ENCODE peak calls at places on chromosomes 3 and 15, in ten cellular contexts. One of them, this sample, is unnamed.
A peak's percentile ranks its signal among the peaks of the same experiment; 100 is the strongest.

GRCh38 chr3:55128201-55128870 is 200.5 kb upstream of the LRTM1 start:
- DNase-seq in fibroblast of lung: peak; percentile 84
- DNase-seq in A549: no peak
- DNase-seq in suprapubic skin: no peak
- DNase-seq in cardiac muscle cell: no peak
- DNase-seq in OCI-LY7: no peak
- DNase-seq in body of pancreas: peak; percentile 6
- DNase-seq in HepG2: no peak
- DNase-seq in heart right ventricle: no peak
- DNase-seq in PC-3: no peak
- DNase-seq in this sample: no peak

GRCh38 chr3:11624161-11624560 is 19.6 kb downstream of the VGLL4 start:
- DNase-seq in fibroblast of lung: no peak
- DNase-seq in PC-3: peak; percentile 16
- DNase-seq in cardiac muscle cell: no peak
- DNase-seq in heart right ventricle: no peak
- DNase-seq in OCI-LY7: no peak
- DNase-seq in body of pancreas: no peak
- DNase-seq in suprapubic skin: no peak
- DNase-seq in A549: no peak
- DNase-seq in HepG2: no peak
- DNase-seq in this sample: no peak

GRCh38 chr3:120622870-120623718 is 27.0 kb downstream of the NDUFB4 start:
- DNase-seq in fibroblast of lung: peak; percentile 56
- DNase-seq in PC-3: peak; percentile 98
- DNase-seq in OCI-LY7: peak; percentile 55
- DNase-seq in suprapubic skin: no peak
- DNase-seq in body of pancreas: no peak
- DNase-seq in heart right ventricle: no peak
- DNase-seq in A549: peak; percentile 79
- DNase-seq in cardiac muscle cell: no peak
- DNase-seq in HepG2: peak; percentile 58
- DNase-seq in this sample: peak; percentile 16

GRCh38 chr3:116045251-116045770 is 400.0 kb downstream of the LSAMP start:
- DNase-seq in cardiac muscle cell: no peak
- DNase-seq in body of pancreas: no peak
- DNase-seq in OCI-LY7: no peak
- DNase-seq in PC-3: no peak
- DNase-seq in A549: no peak
- DNase-seq in suprapubic skin: no peak
- DNase-seq in HepG2: no peak
- DNase-seq in fibroblast of lung: no peak
- DNase-seq in heart right ventricle: no peak
- DNase-seq in this sample: no peak

GRCh38 chr3:126524429-126524988 is 554 bp downstream of the CHST13 start:
- DNase-seq in A549: no peak
- DNase-seq in suprapubic skin: no peak
- DNase-seq in cardiac muscle cell: no peak
- DNase-seq in body of pancreas: no peak
- DNase-seq in OCI-LY7: no peak
- DNase-seq in HepG2: peak; percentile 69
- DNase-seq in fibroblast of lung: no peak
- DNase-seq in PC-3: no peak
- DNase-seq in heart right ventricle: no peak
- DNase-seq in this sample: no peak

GRCh38 chr15:41438206-41438605 is 21.3 kb downstream of the RTF1 start:
- DNase-seq in suprapubic skin: no peak
- DNase-seq in cardiac muscle cell: no peak
- DNase-seq in A549: no peak
- DNase-seq in PC-3: no peak
- DNase-seq in HepG2: no peak
- DNase-seq in OCI-LY7: no peak
- DNase-seq in fibroblast of lung: peak; percentile 56
- DNase-seq in body of pancreas: no peak
- DNase-seq in heart right ventricle: no peak
- DNase-seq in this sample: no peak

GRCh38 chr3:128422762-128423524 is 43.7 kb downstream of the DNAJB8 start:
- DNase-seq in A549: no peak
- DNase-seq in HepG2: no peak
- DNase-seq in PC-3: no peak
- DNase-seq in body of pancreas: no peak
- DNase-seq in cardiac muscle cell: no peak
- DNase-seq in heart right ventricle: no peak
- DNase-seq in OCI-LY7: no peak
- DNase-seq in suprapubic skin: no peak
- DNase-seq in fibroblast of lung: no peak
- DNase-seq in this sample: no peak

GRCh38 chr3:136778865-136779264 is 26.7 kb upstream of the STAG1 start:
- DNase-seq in body of pancreas: no peak
- DNase-seq in cardiac muscle cell: no peak
- DNase-seq in suprapubic skin: no peak
- DNase-seq in heart right ventricle: no peak
- DNase-seq in A549: peak; percentile 35
- DNase-seq in HepG2: no peak
- DNase-seq in PC-3: no peak
- DNase-seq in OCI-LY7: no peak
- DNase-seq in fibroblast of lung: peak; percentile 81
- DNase-seq in this sample: no peak

GRCh38 chr15:67090297-67091072 is 25.1 kb downstream of the SMAD3 start:
- DNase-seq in A549: no peak
- DNase-seq in body of pancreas: peak; percentile 8
- DNase-seq in heart right ventricle: no peak
- DNase-seq in cardiac muscle cell: no peak
- DNase-seq in suprapubic skin: no peak
- DNase-seq in fibroblast of lung: no peak
- DNase-seq in HepG2: no peak
- DNase-seq in PC-3: no peak
- DNase-seq in OCI-LY7: no peak
- DNase-seq in this sample: no peak

GRCh38 chr3:43838009-43838758 is 147.4 kb downstream of the ABHD5 start:
- DNase-seq in A549: no peak
- DNase-seq in suprapubic skin: no peak
- DNase-seq in OCI-LY7: no peak
- DNase-seq in HepG2: no peak
- DNase-seq in PC-3: no peak
- DNase-seq in fibroblast of lung: no peak
- DNase-seq in heart right ventricle: no peak
- DNase-seq in body of pancreas: no peak
- DNase-seq in cardiac muscle cell: no peak
- DNase-seq in this sample: no peak

DNA sequence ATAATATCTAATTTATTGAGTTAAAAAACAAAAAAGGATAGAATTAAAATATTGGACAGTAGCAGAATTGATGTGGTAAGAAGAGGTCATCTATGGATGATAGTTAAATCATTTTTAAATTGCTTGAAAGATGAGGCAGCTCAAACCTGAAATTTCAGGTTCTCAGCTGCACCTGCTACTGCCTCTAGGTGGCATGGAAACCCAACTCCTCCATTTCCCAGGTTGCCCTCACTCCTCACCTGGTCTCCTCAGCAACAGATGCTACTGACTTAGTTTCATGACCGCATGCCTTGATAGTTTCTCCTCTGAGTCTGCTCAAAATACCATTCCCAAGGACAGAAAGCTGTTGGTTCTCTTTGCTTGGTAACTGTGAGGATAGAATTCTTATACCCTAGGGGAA is 148.1 kb downstream of the ABHD5 start:
- DNase-seq in PC-3: peak; percentile 41
- DNase-seq in heart right ventricle: no peak
- DNase-seq in HepG2: no peak
- DNase-seq in body of pancreas: no peak
- DNase-seq in suprapubic skin: no peak
- DNase-seq in A549: peak; percentile 10
- DNase-seq in fibroblast of lung: no peak
- DNase-seq in OCI-LY7: peak; percentile 18
- DNase-seq in cardiac muscle cell: no peak
- DNase-seq in this sample: no peak
- TF ChIP-seq CTCF in PC-3: peak; percentile 64
- TF ChIP-seq CTCF in heart right ventricle: no peak
- TF ChIP-seq CTCF in HepG2: peak; percentile 33
- TF ChIP-seq CTCF in body of pancreas: no peak
- TF ChIP-seq CTCF in suprapubic skin: no peak
- TF ChIP-seq CTCF in A549: no peak
- TF ChIP-seq CTCF in fibroblast of lung: no peak
- TF ChIP-seq CTCF in OCI-LY7: peak; percentile 71
- TF ChIP-seq CTCF in cardiac muscle cell: no peak
- TF ChIP-seq CTCF in this sample: peak; percentile 66

GRCh38 chr3:18343809-18344208 is 81.3 kb downstream of the SATB1 start:
- DNase-seq in suprapubic skin: no peak
- DNase-seq in PC-3: no peak
- DNase-seq in OCI-LY7: no peak
- DNase-seq in HepG2: no peak
- DNase-seq in A549: no peak
- DNase-seq in heart right ventricle: no peak
- DNase-seq in body of pancreas: no peak
- DNase-seq in fibroblast of lung: no peak
- DNase-seq in cardiac muscle cell: no peak
- DNase-seq in this sample: no peak
- H3K4me1 ChIP-seq in suprapubic skin: no peaks in the 10 kb centered on the region
- H3K4me1 ChIP-seq in PC-3: no peaks in the 10 kb centered on the region
- H3K4me1 ChIP-seq in OCI-LY7: peaks cover 13% of the 10 kb centered on the region
- H3K4me1 ChIP-seq in HepG2: no peaks in the 10 kb centered on the region
- H3K4me1 ChIP-seq in A549: no peaks in the 10 kb centered on the region
- H3K4me1 ChIP-seq in heart right ventricle: no peaks in the 10 kb centered on the region
- H3K4me1 ChIP-seq in body of pancreas: no peaks in the 10 kb centered on the region
- H3K4me1 ChIP-seq in fibroblast of lung: no peaks in the 10 kb centered on the region
- H3K4me1 ChIP-seq in cardiac muscle cell: peaks cover 26% of the 10 kb centered on the region
- H3K4me1 ChIP-seq in this sample: no peaks in the 10 kb centered on the region

GRCh38 chr3:356947-357346 is 160.4 kb downstream of the CHL1 start:
- DNase-seq in A549: no peak
- DNase-seq in cardiac muscle cell: no peak
- DNase-seq in HepG2: no peak
- DNase-seq in PC-3: peak; percentile 83
- DNase-seq in heart right ventricle: peak; percentile 12
- DNase-seq in OCI-LY7: no peak
- DNase-seq in fibroblast of lung: peak; percentile 39
- DNase-seq in body of pancreas: peak; percentile 21
- DNase-seq in suprapubic skin: no peak
- DNase-seq in this sample: no peak
- H3K27ac ChIP-seq in A549: no peak overlapping the region
- H3K27ac ChIP-seq in cardiac muscle cell: no peak overlapping the region
- H3K27ac ChIP-seq in HepG2: no peak overlapping the region
- H3K27ac ChIP-seq in PC-3: peak overlapping the region; percentile 46
- H3K27ac ChIP-seq in heart right ventricle: no peak overlapping the region
- H3K27ac ChIP-seq in OCI-LY7: no peak overlapping the region
- H3K27ac ChIP-seq in fibroblast of lung: no peak overlapping the region
- H3K27ac ChIP-seq in body of pancreas: no peak overlapping the region
- H3K27ac ChIP-seq in suprapubic skin: no peak overlapping the region
- H3K27ac ChIP-seq in this sample: no peak overlapping the region

GRCh38 chr3:71416868-71417267 is 166.7 kb downstream of the FOXP1 start:
- DNase-seq in heart right ventricle: no peak
- DNase-seq in HepG2: peak; percentile 34
- DNase-seq in fibroblast of lung: peak; percentile 19
- DNase-seq in body of pancreas: peak; percentile 13
- DNase-seq in cardiac muscle cell: peak; percentile 42
- DNase-seq in OCI-LY7: peak; percentile 83
- DNase-seq in A549: peak; percentile 42
- DNase-seq in PC-3: peak; percentile 35
- DNase-seq in suprapubic skin: no peak
- DNase-seq in this sample: no peak
- TF ChIP-seq CTCF in heart right ventricle: no peak
- TF ChIP-seq CTCF in HepG2: peak; percentile 21
- TF ChIP-seq CTCF in fibroblast of lung: no peak
- TF ChIP-seq CTCF in body of pancreas: no peak
- TF ChIP-seq CTCF in cardiac muscle cell: peak; percentile 7
- TF ChIP-seq CTCF in OCI-LY7: peak; percentile 73
- TF ChIP-seq CTCF in A549: no peak
- TF ChIP-seq CTCF in PC-3: peak; percentile 44
- TF ChIP-seq CTCF in suprapubic skin: no peak
- TF ChIP-seq CTCF in this sample: peak; percentile 22

DNA sequence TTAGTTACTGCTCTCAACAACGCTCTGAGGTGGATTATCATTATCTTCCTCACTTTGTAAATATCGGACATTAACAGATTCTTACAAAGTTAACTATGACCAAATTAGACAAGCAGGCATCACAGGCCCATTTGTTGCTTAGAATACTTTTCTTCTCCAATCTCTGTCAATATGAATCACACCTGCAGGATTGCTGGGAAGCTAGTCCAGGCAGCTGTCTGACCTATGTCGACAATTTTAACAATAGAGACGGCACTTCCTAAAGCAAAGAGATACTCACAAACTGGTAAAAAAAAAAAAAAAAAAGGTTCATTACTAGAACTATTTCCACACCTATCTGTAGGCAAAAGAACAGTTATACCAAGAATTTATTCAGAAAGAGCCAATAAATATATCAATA is 85.3 kb downstream of the DPH6 start:
- DNase-seq in cardiac muscle cell: no peak
- DNase-seq in HepG2: no peak
- DNase-seq in heart right ventricle: no peak
- DNase-seq in body of pancreas: no peak
- DNase-seq in fibroblast of lung: no peak
- DNase-seq in PC-3: no peak
- DNase-seq in OCI-LY7: no peak
- DNase-seq in suprapubic skin: no peak
- DNase-seq in A549: no peak
- DNase-seq in this sample: no peak
- H3K4me1 ChIP-seq in cardiac muscle cell: no peaks in the 10 kb centered on the region
- H3K4me1 ChIP-seq in HepG2: no peaks in the 10 kb centered on the region
- H3K4me1 ChIP-seq in heart right ventricle: no peaks in the 10 kb centered on the region
- H3K4me1 ChIP-seq in body of pancreas: no peaks in the 10 kb centered on the region
- H3K4me1 ChIP-seq in fibroblast of lung: no peaks in the 10 kb centered on the region
- H3K4me1 ChIP-seq in PC-3: peaks cover 19% of the 10 kb centered on the region
- H3K4me1 ChIP-seq in OCI-LY7: no peaks in the 10 kb centered on the region
- H3K4me1 ChIP-seq in suprapubic skin: no peaks in the 10 kb centered on the region
- H3K4me1 ChIP-seq in A549: no peaks in the 10 kb centered on the region
- H3K4me1 ChIP-seq in this sample: peaks cover 12% of the 10 kb centered on the region

GRCh38 chr15:56887782-56888127 is 30.7 kb upstream of the TCF12 start:
- DNase-seq in OCI-LY7: no peak
- DNase-seq in heart right ventricle: no peak
- DNase-seq in body of pancreas: no peak
- DNase-seq in PC-3: no peak
- DNase-seq in fibroblast of lung: no peak
- DNase-seq in suprapubic skin: no peak
- DNase-seq in A549: no peak
- DNase-seq in cardiac muscle cell: no peak
- DNase-seq in HepG2: no peak
- DNase-seq in this sample: no peak
- H3K27ac ChIP-seq in OCI-LY7: peak overlapping the region; percentile 2
- H3K27ac ChIP-seq in heart right ventricle: peak overlapping the region; percentile 98
- H3K27ac ChIP-seq in body of pancreas: peak overlapping the region; percentile 97
- H3K27ac ChIP-seq in PC-3: peak overlapping the region; percentile 87
- H3K27ac ChIP-seq in fibroblast of lung: peak overlapping the region; percentile 94
- H3K27ac ChIP-seq in suprapubic skin: peak overlapping the region; percentile 98
- H3K27ac ChIP-seq in A549: peak overlapping the region; percentile 92
- H3K27ac ChIP-seq in cardiac muscle cell: peak overlapping the region; percentile 95
- H3K27ac ChIP-seq in HepG2: peak overlapping the region; percentile 96
- H3K27ac ChIP-seq in this sample: peak overlapping the region; percentile 68